ENCODE peak calls at places on chromosomes 6 and 20, in five cellular contexts. B, F, W, C and V are unnamed samples.

GRCh38 chr20:31691646-31692275 is 30.9 kb downstream of the BCL2L1 start:
- DNase-seq in B (no peak), F (peak; percentile 74), W (peak; percentile 22), C (peak; percentile 39), V (no peak)

GRCh38 chr20:46031701-46032254 is 2.8 kb downstream of the SLC12A5 start:
- DNase-seq in B (no peak), F (no peak), W (no peak), C (no peak), V (no peak)

GRCh38 chr6:53896237-53896636 is 101.4 kb downstream of the LRRC1 start:
- DNase-seq in B (no peak), F (peak; percentile 21), W (peak; percentile 31), C (peak; percentile 22), V (peak; percentile 52)

GRCh38 chr6:105805581-105806023 is 280.5 kb upstream of the PRDM1 start:
- DNase-seq in B (no peak), F (no peak), W (no peak), C (no peak), V (peak; percentile 70)

GRCh38 chr20:58981564-58982364 is 708 bp downstream of the NELFCD start:
- DNase-seq in B (no peak), F (peak; percentile 18), W (peak; percentile 29), C (peak; percentile 21), V (peak; percentile 33)

GRCh38 chr6:24761851-24762250 is 12.9 kb upstream of the GMNN start:
- DNase-seq in B (no peak), F (no peak), W (no peak), C (no peak), V (no peak)

GRCh38 chr6:119379809-119380208 is 30.2 kb upstream of the MAN1A1 start:
- DNase-seq in B (no peak), F (no peak), W (no peak), C (no peak), V (no peak)

GRCh38 chr6:30131947-30132497 is 3.9 kb upstream of the TRIM40 start:
- DNase-seq in B (no peak), F (no peak), W (no peak), C (no peak), V (no peak)

GRCh38 chr6:136784910-136785746 is 7.1 kb downstream of the MAP3K5 start:
- DNase-seq in B (no peak), F (no peak), W (no peak), C (no peak), V (peak; percentile 61)

GRCh38 chr20:53738039-53738944 is 144.7 kb upstream of the ZNF217 start:
- DNase-seq in B (peak; percentile 85), F (peak; percentile 97), W (no peak), C (peak; percentile 80), V (peak; percentile 92)

GRCh38 chr6:82364087-82365010 is 732 bp downstream of the TPBG start:
- DNase-seq in B (peak; percentile 72), F (peak; percentile 73), W (peak; percentile 72), C (peak; percentile 73), V (peak; percentile 77)

GRCh38 chr6:122620902-122621301 is 10.7 kb downstream of the PKIB start:
- DNase-seq in B (no peak), F (peak; percentile 59), W (no peak), C (peak; percentile 55), V (no peak)

GRCh38 chr6:89368107-89368506 is 15.6 kb upstream of the UBE2J1 start:
- DNase-seq in B (peak; percentile 28), F (peak; percentile 61), W (peak; percentile 71), C (peak; percentile 51), V (peak; percentile 73)

GRCh38 chr20:41347523-41348429 is 7.2 kb downstream of the LPIN3 start:
- DNase-seq in B (no peak), F (no peak), W (no peak), C (no peak), V (peak; percentile 55)

GRCh38 chr20:41349943-41350342 is 9.3 kb downstream of the LPIN3 start:
- DNase-seq in B (no peak), F (no peak), W (no peak), C (no peak), V (no peak)

GRCh38 chr20:41345729-41346067 is 5.1 kb downstream of the LPIN3 start:
- DNase-seq in B (no peak), F (no peak), W (no peak), C (no peak), V (no peak)

GRCh38 chr20:41349266-41349665 is 8.6 kb downstream of the LPIN3 start:
- DNase-seq in B (no peak), F (no peak), W (no peak), C (no peak), V (no peak)

DNA sequence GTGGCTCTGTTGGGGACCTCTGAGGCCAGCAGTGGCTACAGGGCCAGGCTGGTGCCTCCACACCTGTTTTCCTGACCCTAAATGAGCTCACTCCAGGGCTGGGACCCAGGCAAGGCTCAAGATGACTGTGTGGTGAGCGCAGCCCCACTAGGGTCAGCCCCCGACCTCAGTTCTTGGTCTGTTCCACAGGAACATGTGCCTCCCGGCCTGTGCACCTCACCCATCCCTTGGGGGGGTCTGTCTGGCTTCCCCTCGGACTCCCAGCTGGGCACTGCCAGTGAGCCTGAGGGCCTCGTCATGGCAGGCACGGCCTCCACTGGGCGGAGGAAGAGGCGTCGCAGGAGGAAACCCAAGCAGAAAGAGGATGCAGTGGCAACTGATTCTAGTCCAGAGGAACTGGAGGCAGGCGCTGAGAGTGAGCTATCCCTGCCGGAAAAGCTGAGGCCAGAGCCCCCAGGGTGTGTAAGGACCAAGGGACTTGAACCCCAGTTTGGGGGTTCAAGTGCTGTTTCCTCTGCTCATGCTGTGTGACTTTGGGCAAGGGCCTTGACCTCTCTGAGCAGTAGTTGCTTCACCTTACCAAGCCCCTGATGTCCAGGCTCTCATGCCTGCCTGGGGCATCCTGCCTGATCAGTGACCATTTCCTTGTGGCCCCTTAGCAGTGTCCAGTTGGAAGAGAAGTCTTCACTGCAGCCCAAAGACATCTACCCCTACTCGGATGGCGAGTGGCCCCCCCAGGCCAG is 8.0 kb downstream of the LPIN3 start:
- DNase-seq in B (no peak), F (no peak), W (no peak), C (no peak), V (no peak)
- TF ChIP-seq CTCF in B (no peak), F (no peak), W (no peak), C (no peak), V (no peak)

DNA sequence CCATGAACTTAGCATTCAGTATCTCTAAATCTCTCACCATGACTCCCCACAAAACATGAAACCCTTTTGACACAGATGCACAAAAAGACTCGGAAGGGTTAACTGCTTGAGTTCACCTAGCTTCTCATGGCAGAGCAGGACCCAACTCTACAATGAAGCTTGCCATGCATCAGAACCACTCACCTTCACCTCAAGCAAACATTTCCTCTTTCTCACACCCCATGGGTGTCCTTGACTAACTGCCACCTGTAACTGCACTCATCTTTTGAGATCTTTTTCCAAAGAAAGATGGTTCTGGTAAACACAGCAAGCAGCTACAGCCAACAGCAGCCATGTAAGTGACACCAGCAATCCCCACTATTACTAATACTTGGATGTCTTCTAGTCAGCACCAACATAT is 76.5 kb downstream of the EFHC1 start:
- DNase-seq in B (no peak), F (no peak), W (peak; percentile 11), C (no peak), V (no peak)
- H3K4me3 ChIP-seq in B (no peak overlapping the region), F (no peak overlapping the region), W (no peak overlapping the region), C (no peak overlapping the region), V (no peak overlapping the region)

DNA sequence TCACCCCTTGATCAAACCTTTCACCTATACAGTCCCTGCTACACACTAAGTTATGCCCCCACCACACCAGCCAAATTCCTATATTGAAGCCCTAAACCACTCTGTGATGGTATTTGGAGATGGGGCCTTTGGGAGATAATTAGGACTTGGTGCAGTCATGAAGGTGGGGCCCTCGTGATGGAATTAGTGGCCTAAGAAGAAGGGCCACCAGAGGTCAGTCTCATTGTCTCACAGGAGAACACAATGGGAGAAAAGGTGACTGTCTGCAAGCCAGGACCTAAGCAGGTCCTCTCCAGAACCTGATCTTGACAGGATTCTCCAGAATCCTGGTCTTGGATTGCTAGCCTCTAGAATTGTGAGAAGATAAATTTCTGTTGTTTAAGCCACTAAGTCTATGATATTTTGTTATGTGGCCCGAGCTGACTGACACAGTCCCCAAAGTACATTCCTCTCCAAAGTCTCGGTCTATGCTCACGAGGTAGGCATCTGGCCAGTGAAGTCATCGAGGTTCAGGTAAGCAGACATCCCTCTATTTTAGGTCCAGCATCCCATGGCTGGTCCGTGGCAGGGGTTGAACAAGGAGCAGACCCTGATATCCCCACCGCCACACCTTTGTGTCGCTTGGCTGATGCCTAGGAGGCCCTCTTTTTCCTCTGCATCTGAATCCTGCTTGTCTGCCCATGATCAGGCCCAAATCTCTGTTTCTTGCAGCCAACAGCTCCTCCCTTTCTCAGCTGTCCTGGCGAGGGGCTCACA is 138.9 kb downstream of the NFATC2 start:
- DNase-seq in B (no peak), F (no peak), W (no peak), C (no peak), V (no peak)
- TF ChIP-seq CTCF in B (no peak), F (no peak), W (no peak), C (no peak), V (no peak)

DNA sequence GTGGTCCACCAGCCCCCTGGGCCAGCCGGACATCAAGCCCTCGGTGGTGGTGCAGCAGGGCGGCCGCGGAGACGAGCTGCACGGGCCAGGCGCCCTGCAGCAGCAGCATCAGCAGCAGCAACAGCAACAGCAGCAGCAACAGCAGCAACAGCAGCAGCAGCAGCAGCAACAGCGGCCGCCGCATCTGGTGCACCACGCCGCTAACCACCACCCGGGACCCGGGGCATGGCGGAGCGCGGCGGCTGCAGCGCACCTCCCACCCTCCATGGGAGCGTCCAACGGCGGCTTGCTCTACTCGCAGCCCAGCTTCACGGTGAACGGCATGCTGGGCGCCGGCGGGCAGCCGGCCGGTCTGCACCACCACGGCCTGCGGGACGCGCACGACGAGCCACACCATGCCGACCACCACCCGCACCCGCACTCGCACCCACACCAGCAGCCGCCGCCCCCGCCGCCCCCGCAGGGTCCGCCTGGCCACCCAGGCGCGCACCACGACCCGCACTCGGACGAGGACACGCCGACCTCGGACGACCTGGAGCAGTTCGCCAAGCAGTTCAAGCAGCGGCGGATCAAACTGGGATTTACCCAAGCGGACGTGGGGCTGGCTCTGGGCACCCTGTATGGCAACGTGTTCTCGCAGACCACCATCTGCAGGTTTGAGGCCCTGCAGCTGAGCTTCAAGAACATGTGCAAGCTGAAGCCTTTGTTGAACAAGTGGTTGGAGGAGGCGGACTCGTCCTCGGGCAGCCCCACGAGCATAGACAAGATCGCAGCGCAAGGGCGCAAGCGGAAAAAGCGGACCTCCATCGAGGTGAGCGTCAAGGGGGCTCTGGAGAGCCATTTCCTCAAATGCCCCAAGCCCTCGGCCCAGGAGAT is 1.0 kb downstream of the POU3F2 start:
- DNase-seq in B (no peak), F (no peak), W (no peak), C (no peak), V (no peak)
- H3K4me3 ChIP-seq in B (no peak overlapping the region), F (peak overlapping the region; percentile 25), W (peak overlapping the region; percentile 33), C (peak overlapping the region; percentile 49), V (no peak overlapping the region)

GRCh38 chr6:43009124-43009523 is 4.6 kb downstream of the MEA1 start:
- DNase-seq in B (peak; percentile 24), F (peak; percentile 24), W (peak; percentile 31), C (peak; percentile 19), V (peak; percentile 51)
- TF ChIP-seq CTCF in B (peak; percentile 62), F (peak; percentile 49), W (peak; percentile 46), C (peak; percentile 60), V (peak; percentile 47)

DNA sequence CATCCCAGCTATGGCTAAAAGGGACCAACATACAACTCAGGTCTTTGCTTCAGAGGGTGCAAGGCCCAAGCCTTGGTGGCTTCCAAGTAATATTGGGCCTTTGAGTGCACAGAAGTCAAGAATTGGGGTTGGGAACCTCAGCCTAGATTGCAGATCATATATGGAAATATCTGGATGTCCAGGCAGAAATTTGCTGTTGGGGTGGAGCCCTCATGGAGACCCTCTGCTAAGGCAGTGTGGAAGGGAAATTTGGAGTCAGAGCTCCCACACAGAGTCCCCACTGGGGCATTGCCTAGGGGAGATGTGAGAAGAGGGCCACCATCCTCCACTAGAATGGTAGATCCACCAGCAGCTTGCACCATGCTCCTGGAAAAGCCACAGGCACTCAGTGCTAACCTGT is 123.5 kb downstream of the PRL start:
- DNase-seq in B (no peak), F (no peak), W (no peak), C (no peak), V (no peak)
- H3K4me3 ChIP-seq in B (no peak overlapping the region), F (no peak overlapping the region), W (no peak overlapping the region), C (no peak overlapping the region), V (no peak overlapping the region)

GRCh38 chr6:66421570-66421969 is 714.5 kb upstream of the EYS start:
- DNase-seq in B (no peak), F (no peak), W (no peak), C (peak; percentile 12), V (peak; percentile 1)
- TF ChIP-seq CTCF in B (peak; percentile 24), F (no peak), W (no peak), C (peak; percentile 48), V (no peak)